ENCODE peak calls at places on chromosomes 1 and 21, in four cellular contexts. R is EL; T is A549; P is activated CD4-positive, alpha-beta T cell treated with anti-CD3 and anti-CD28 coated beads, Interleukin-2, amount 50 U/mL, for 48 hours. G is an unnamed sample.

GRCh38 chr1:77412069-77412793 is 130.4 kb downstream of the AK5 start:
- DNase-seq in R (peak), T (peak), P (no peak), G (no peak)

GRCh38 chr1:47578862-47579419 is 141.1 kb downstream of the FOXD2 start:
- DNase-seq in R (no peak), T (no peak), P (no peak), G (no peak)

GRCh38 chr1:221237587-221237986 is 358.3 kb downstream of the HLX start:
- DNase-seq in R (no peak), T (no peak), P (no peak), G (no peak)

GRCh38 chr1:66217021-66217420 is 316.9 kb upstream of the SGIP1 start:
- DNase-seq in R (peak), T (peak), P (no peak), G (no peak)

GRCh38 chr1:154968731-154969130 is 1.8 kb downstream of the SHC1 start:
- DNase-seq in R (no peak), T (no peak), P (no peak), G (no peak)

GRCh38 chr1:190474587-190475305 is 2.9 kb downstream of the BRINP3 start:
- DNase-seq in R (no peak), T (no peak), P (no peak), G (no peak)

GRCh38 chr21:16590186-16590585 is 860.4 kb downstream of the USP25 start:
- DNase-seq in R (no peak), T (no peak), P (no peak), G (no peak)

GRCh38 chr1:150621497-150622113 is 7.8 kb downstream of the ENSA start:
- DNase-seq in R (peak), T (peak), P (peak), G (peak)

GRCh38 chr1:117179471-117179870 is 31.3 kb downstream of the VTCN1 start:
- DNase-seq in R (no peak), T (no peak), P (no peak), G (no peak)

GRCh38 chr1:2545754-2546514 is 10.2 kb upstream of the TNFRSF14 start:
- DNase-seq in R (peak), T (peak), P (peak), G (peak)

GRCh38 chr1:89894210-89894668 is 73.4 kb downstream of the LRRC8D start:
- DNase-seq in R (peak), T (peak), P (no peak), G (no peak)

GRCh38 chr21:44383216-44383615 is 29.8 kb downstream of the TRPM2 start:
- DNase-seq in R (no peak), T (no peak), P (no peak), G (no peak)

GRCh38 chr1:226209307-226210059 is 14.0 kb upstream of the MIXL1 start:
- DNase-seq in R (no peak), T (no peak), P (no peak), G (no peak)

GRCh38 chr1:159652506-159652905 is 61.9 kb downstream of the CRP start:
- DNase-seq in R (peak), T (no peak), P (no peak), G (no peak)